ENCODE peak calls at places on chromosomes 5 and 9, in eight cellular contexts. K, G, M, R, D, L, B and F are unnamed samples.

GRCh38 chr5:943874-944620 is 51.4 kb downstream of the TRIP13 start:
- DNase-seq in K (no peak), G (peak; percentile 37), M (no peak), R (no peak), D (no peak), L (no peak), B (no peak), F (no peak)

GRCh38 chr5:160312139-160312959 is at the start of gene CCNJL:
- DNase-seq in K (peak; percentile 35), G (peak; percentile 87), M (peak; percentile 44), R (peak; percentile 74), D (no peak), L (peak; percentile 93), B (no peak), F (peak; percentile 94)

GRCh38 chr5:171927345-171927941 is 79.0 kb downstream of the FBXW11 start:
- DNase-seq in K (no peak), G (no peak), M (peak; percentile 22), R (peak; percentile 38), D (peak; percentile 56), L (no peak), B (no peak), F (no peak)

GRCh38 chr5:94901071-94901979 is 282.9 kb downstream of the SLF1 start:
- DNase-seq in K (no peak), G (peak; percentile 25), M (peak; percentile 22), R (peak; percentile 18), D (no peak), L (no peak), B (peak; percentile 23), F (no peak)

GRCh38 chr9:127976498-127976897 is 4.3 kb downstream of the EEIG1 start:
- DNase-seq in K (no peak), G (no peak), M (no peak), R (no peak), D (no peak), L (peak; percentile 30), B (no peak), F (no peak)

GRCh38 chr5:59542841-59543825 is 350.4 kb downstream of the PDE4D start:
- DNase-seq in K (no peak), G (no peak), M (no peak), R (no peak), D (no peak), L (no peak), B (no peak), F (peak; percentile 16)

GRCh38 chr9:84325347-84325982 is 15.1 kb downstream of the SLC28A3 start:
- DNase-seq in K (no peak), G (peak; percentile 13), M (peak; percentile 48), R (peak; percentile 70), D (no peak), L (no peak), B (no peak), F (no peak)

GRCh38 chr9:77848428-77848827 is 183.2 kb downstream of the GNAQ start:
- DNase-seq in K (no peak), G (no peak), M (no peak), R (no peak), D (no peak), L (no peak), B (no peak), F (peak; percentile 13)

GRCh38 chr9:137948642-137949041 is 71.1 kb downstream of the CACNA1B start:
- DNase-seq in K (no peak), G (no peak), M (no peak), R (no peak), D (no peak), L (no peak), B (no peak), F (no peak)

GRCh38 chr9:36100532-36100931 is 36.0 kb upstream of the GLIPR2 start:
- DNase-seq in K (peak; percentile 44), G (peak; percentile 90), M (peak; percentile 52), R (no peak), D (no peak), L (no peak), B (no peak), F (peak; percentile 49)

GRCh38 chr9:135167839-135168378 is 80.4 kb downstream of the OLFM1 start:
- DNase-seq in K (no peak), G (peak; percentile 30), M (no peak), R (no peak), D (no peak), L (no peak), B (no peak), F (no peak)

GRCh38 chr5:151675956-151676712 is 10.6 kb downstream of the SPARC start:
- DNase-seq in K (no peak), G (peak; percentile 90), M (no peak), R (peak; percentile 30), D (no peak), L (peak; percentile 67), B (no peak), F (no peak)
- H3K4me3 ChIP-seq in K (no peak overlapping the region), G (no peak overlapping the region), M (no peak overlapping the region), R (no peak overlapping the region), D (no peak overlapping the region), L (peak overlapping the region; percentile 20), B (no peak overlapping the region), F (no peak overlapping the region)

DNA sequence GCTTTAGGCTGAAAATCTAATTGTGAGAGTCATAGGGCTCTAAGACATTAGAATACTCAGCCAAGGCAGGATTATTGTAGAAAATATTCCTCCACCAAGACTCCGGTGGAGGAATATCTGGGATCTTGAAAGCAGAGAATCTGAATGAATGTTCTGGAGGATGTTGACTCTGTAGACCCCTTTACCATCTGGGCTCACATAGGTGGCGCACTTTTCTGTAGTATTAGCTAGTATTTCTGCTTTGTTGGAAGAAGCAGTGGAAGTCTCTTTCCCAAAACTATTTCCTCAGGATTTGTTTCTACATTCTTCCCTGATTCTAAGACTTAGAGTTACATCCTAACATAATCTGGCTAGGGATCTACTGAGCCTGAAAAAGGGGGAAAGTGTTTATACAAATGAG is 752.4 kb upstream of the SEMA6A start:
- DNase-seq in K (no peak), G (no peak), M (no peak), R (no peak), D (no peak), L (no peak), B (no peak), F (no peak)
- H3K9ac ChIP-seq in K (no peak overlapping the region), G (no peak overlapping the region), M (no peak overlapping the region), R (no peak overlapping the region), D (no peak overlapping the region), L (no peak overlapping the region), B (no peak overlapping the region), F (no peak overlapping the region)

GRCh38 chr9:89498845-89499480 is 1.1 kb upstream of the SEMA4D start:
- DNase-seq in K (no peak), G (no peak), M (no peak), R (no peak), D (no peak), L (no peak), B (no peak), F (no peak)
- H3K4me3 ChIP-seq in K (no peak overlapping the region), G (no peak overlapping the region), M (no peak overlapping the region), R (no peak overlapping the region), D (no peak overlapping the region), L (no peak overlapping the region), B (peak overlapping the region; percentile 29), F (no peak overlapping the region)

DNA sequence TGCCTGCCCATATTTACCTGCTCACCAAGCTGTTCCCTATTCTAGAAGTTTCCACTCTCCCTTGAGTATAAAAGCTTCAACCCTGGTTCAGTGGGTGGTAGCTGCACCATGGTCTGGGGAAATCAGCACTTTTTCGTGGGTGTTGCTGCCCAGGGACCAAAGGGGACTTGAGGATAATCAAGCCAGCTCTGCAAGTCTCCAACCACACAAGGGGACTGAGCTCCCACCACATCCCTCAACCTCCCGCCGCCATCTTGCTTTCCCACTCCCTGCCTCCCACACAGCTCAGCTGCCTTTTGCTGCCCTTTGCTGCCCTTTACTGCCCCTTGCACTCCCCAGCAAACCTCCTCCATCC is 210.0 kb downstream of the AUH start:
- DNase-seq in K (no peak), G (no peak), M (no peak), R (no peak), D (no peak), L (no peak), B (no peak), F (no peak)
- H3K9ac ChIP-seq in K (no peak overlapping the region), G (no peak overlapping the region), M (no peak overlapping the region), R (no peak overlapping the region), D (no peak overlapping the region), L (no peak overlapping the region), B (no peak overlapping the region), F (no peak overlapping the region)

DNA sequence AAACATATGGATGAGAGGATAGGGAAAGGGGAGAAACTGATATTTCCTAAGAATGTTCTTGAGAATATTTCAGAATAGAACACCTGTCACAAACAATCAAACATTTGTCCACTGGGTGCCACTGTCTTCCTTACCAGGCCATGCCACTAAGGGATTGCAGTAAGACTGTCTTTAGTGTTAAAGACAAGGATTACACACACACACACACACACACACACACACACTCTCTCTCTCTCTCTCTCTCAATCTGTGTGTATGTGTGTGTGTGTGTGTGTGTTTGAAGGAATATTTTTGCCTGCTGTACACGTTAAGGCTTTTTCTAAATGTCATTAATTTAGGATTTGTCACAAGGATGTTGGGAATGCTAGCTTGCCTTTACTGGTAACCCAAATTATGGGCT is 54.4 kb downstream of the CCDC192 start:
- DNase-seq in K (no peak), G (peak; percentile 59), M (peak; percentile 65), R (peak; percentile 78), D (peak; percentile 91), L (peak; percentile 59), B (peak; percentile 16), F (peak; percentile 69)
- H3K4me3 ChIP-seq in K (no peak overlapping the region), G (no peak overlapping the region), M (no peak overlapping the region), R (no peak overlapping the region), D (no peak overlapping the region), L (peak overlapping the region; percentile 56), B (no peak overlapping the region), F (no peak overlapping the region)

DNA sequence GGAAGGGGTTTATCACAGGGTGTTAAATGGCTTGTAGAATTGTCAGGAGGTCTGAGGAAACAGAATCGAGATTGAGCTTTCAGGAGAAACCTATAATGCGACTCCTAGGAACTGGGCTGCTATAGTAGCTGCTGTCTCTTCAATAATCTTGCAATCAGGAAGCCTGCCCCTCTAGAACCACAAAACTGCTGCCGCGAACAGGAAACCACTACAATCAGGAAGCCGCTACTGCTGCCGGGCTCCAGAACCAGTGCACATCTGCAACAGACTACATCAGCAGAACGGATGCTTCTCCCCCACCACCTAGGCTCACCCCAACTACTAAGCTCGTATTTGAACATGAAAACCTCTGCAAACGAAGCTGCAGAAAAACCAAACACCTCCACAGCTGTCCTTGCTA is 31.6 kb downstream of the TNFSF8 start:
- DNase-seq in K (no peak), G (peak; percentile 27), M (no peak), R (no peak), D (peak; percentile 70), L (no peak), B (no peak), F (no peak)
- H3K9ac ChIP-seq in K (no peak overlapping the region), G (no peak overlapping the region), M (no peak overlapping the region), R (no peak overlapping the region), D (no peak overlapping the region), L (no peak overlapping the region), B (no peak overlapping the region), F (no peak overlapping the region)

GRCh38 chr9:119368179-119368578 is 1.1 kb downstream of the BRINP1 start:
- DNase-seq in K (no peak), G (no peak), M (no peak), R (no peak), D (no peak), L (no peak), B (no peak), F (peak; percentile 15)
- H3K4me3 ChIP-seq in K (peak overlapping the region; percentile 95), G (peak overlapping the region; percentile 89), M (no peak overlapping the region), R (no peak overlapping the region), D (no peak overlapping the region), L (peak overlapping the region; percentile 84), B (no peak overlapping the region), F (peak overlapping the region; percentile 74)

GRCh38 chr5:115623632-115624031 is 2.2 kb downstream of the TMED7 start:
- DNase-seq in K (no peak), G (no peak), M (no peak), R (no peak), D (peak; percentile 46), L (no peak), B (no peak), F (no peak)
- H3K9ac ChIP-seq in K (no peak overlapping the region), G (peak overlapping the region; percentile 15), M (peak overlapping the region; percentile 95), R (peak overlapping the region; percentile 94), D (peak overlapping the region; percentile 95), L (no peak overlapping the region), B (peak overlapping the region; percentile 90), F (no peak overlapping the region)